ENCODE peak calls at places on chromosomes 13 and 19, in nine cellular contexts. One of them, this sample, is unnamed.

GRCh38 chr13:63381078-63381859 is 1965.6 kb upstream of the PCDH20 start:
- DNase-seq in AG09319: no peak
- DNase-seq in HT1080: no peak
- DNase-seq in CD4-positive, CD25-positive, alpha-beta regulatory T cell: no peak
- DNase-seq in body of pancreas: no peak
- DNase-seq in EH: no peak
- DNase-seq in uterus: no peak
- DNase-seq in left lobe of liver: no peak
- DNase-seq in stimulated activated CD4-positive, alpha-beta T cell treated with anti-CD3 and anti-CD28 coated beads, Interleukin-1b, Interleukin-23, amount 100 ng/mL, for 24 hours: no peak
- DNase-seq in this sample: no peak

GRCh38 chr19:57776764-57777296 is 7.4 kb downstream of the ZNF586 start:
- DNase-seq in AG09319: no peak
- DNase-seq in HT1080: no peak
- DNase-seq in left lobe of liver: no peak
- DNase-seq in EH: no peak
- DNase-seq in CD4-positive, CD25-positive, alpha-beta regulatory T cell: no peak
- DNase-seq in stimulated activated CD4-positive, alpha-beta T cell treated with anti-CD3 and anti-CD28 coated beads, Interleukin-1b, Interleukin-23, amount 100 ng/mL, for 24 hours: no peak
- DNase-seq in body of pancreas: no peak
- DNase-seq in uterus: no peak
- DNase-seq in this sample: no peak

GRCh38 chr13:33099860-33100259 is 83.6 kb downstream of the KL start:
- DNase-seq in AG09319: no peak
- DNase-seq in body of pancreas: no peak
- DNase-seq in left lobe of liver: no peak
- DNase-seq in CD4-positive, CD25-positive, alpha-beta regulatory T cell: no peak
- DNase-seq in EH: no peak
- DNase-seq in HT1080: no peak
- DNase-seq in stimulated activated CD4-positive, alpha-beta T cell treated with anti-CD3 and anti-CD28 coated beads, Interleukin-1b, Interleukin-23, amount 100 ng/mL, for 24 hours: no peak
- DNase-seq in uterus: no peak
- DNase-seq in this sample: no peak

GRCh38 chr19:8030906-8031305 is 21.7 kb upstream of the CCL25 start:
- DNase-seq in left lobe of liver: no peak
- DNase-seq in EH: peak
- DNase-seq in AG09319: no peak
- DNase-seq in CD4-positive, CD25-positive, alpha-beta regulatory T cell: no peak
- DNase-seq in uterus: no peak
- DNase-seq in HT1080: no peak
- DNase-seq in stimulated activated CD4-positive, alpha-beta T cell treated with anti-CD3 and anti-CD28 coated beads, Interleukin-1b, Interleukin-23, amount 100 ng/mL, for 24 hours: no peak
- DNase-seq in body of pancreas: no peak
- DNase-seq in this sample: no peak

GRCh38 chr13:99218969-99219368 is 18.3 kb downstream of the UBAC2 start:
- DNase-seq in stimulated activated CD4-positive, alpha-beta T cell treated with anti-CD3 and anti-CD28 coated beads, Interleukin-1b, Interleukin-23, amount 100 ng/mL, for 24 hours: peak
- DNase-seq in HT1080: no peak
- DNase-seq in uterus: no peak
- DNase-seq in body of pancreas: no peak
- DNase-seq in EH: no peak
- DNase-seq in AG09319: no peak
- DNase-seq in CD4-positive, CD25-positive, alpha-beta regulatory T cell: peak
- DNase-seq in left lobe of liver: no peak
- DNase-seq in this sample: no peak

GRCh38 chr13:42847891-42848663 is 66.7 kb downstream of the FAM216B start:
- DNase-seq in uterus: no peak
- DNase-seq in left lobe of liver: no peak
- DNase-seq in AG09319: peak
- DNase-seq in HT1080: peak
- DNase-seq in stimulated activated CD4-positive, alpha-beta T cell treated with anti-CD3 and anti-CD28 coated beads, Interleukin-1b, Interleukin-23, amount 100 ng/mL, for 24 hours: no peak
- DNase-seq in CD4-positive, CD25-positive, alpha-beta regulatory T cell: no peak
- DNase-seq in body of pancreas: no peak
- DNase-seq in EH: peak
- DNase-seq in this sample: no peak

GRCh38 chr13:101919541-101920306 is 467.2 kb downstream of the ITGBL1 start:
- DNase-seq in CD4-positive, CD25-positive, alpha-beta regulatory T cell: no peak
- DNase-seq in stimulated activated CD4-positive, alpha-beta T cell treated with anti-CD3 and anti-CD28 coated beads, Interleukin-1b, Interleukin-23, amount 100 ng/mL, for 24 hours: no peak
- DNase-seq in HT1080: peak
- DNase-seq in body of pancreas: no peak
- DNase-seq in left lobe of liver: no peak
- DNase-seq in uterus: no peak
- DNase-seq in EH: peak
- DNase-seq in AG09319: no peak
- DNase-seq in this sample: no peak

GRCh38 chr13:52003551-52003950 is 7.7 kb downstream of the ATP7B start:
- DNase-seq in left lobe of liver: no peak
- DNase-seq in uterus: no peak
- DNase-seq in body of pancreas: no peak
- DNase-seq in EH: no peak
- DNase-seq in CD4-positive, CD25-positive, alpha-beta regulatory T cell: no peak
- DNase-seq in HT1080: no peak
- DNase-seq in stimulated activated CD4-positive, alpha-beta T cell treated with anti-CD3 and anti-CD28 coated beads, Interleukin-1b, Interleukin-23, amount 100 ng/mL, for 24 hours: no peak
- DNase-seq in AG09319: no peak
- DNase-seq in this sample: no peak

GRCh38 chr13:111328803-111329410 is 8.5 kb downstream of the TEX29 start:
- DNase-seq in HT1080: no peak
- DNase-seq in left lobe of liver: no peak
- DNase-seq in AG09319: no peak
- DNase-seq in stimulated activated CD4-positive, alpha-beta T cell treated with anti-CD3 and anti-CD28 coated beads, Interleukin-1b, Interleukin-23, amount 100 ng/mL, for 24 hours: no peak
- DNase-seq in EH: no peak
- DNase-seq in body of pancreas: no peak
- DNase-seq in uterus: no peak
- DNase-seq in CD4-positive, CD25-positive, alpha-beta regulatory T cell: no peak
- DNase-seq in this sample: no peak

GRCh38 chr13:31049833-31050232 is 111.9 kb downstream of the HSPH1 start:
- DNase-seq in CD4-positive, CD25-positive, alpha-beta regulatory T cell: no peak
- DNase-seq in body of pancreas: no peak
- DNase-seq in left lobe of liver: no peak
- DNase-seq in uterus: no peak
- DNase-seq in HT1080: no peak
- DNase-seq in AG09319: no peak
- DNase-seq in stimulated activated CD4-positive, alpha-beta T cell treated with anti-CD3 and anti-CD28 coated beads, Interleukin-1b, Interleukin-23, amount 100 ng/mL, for 24 hours: no peak
- DNase-seq in EH: no peak
- DNase-seq in this sample: no peak